ENCODE peak calls at places on chromosomes 5 and 9, in four cellular contexts. D is activated T-helper 1 cell treated with anti-CD3 and anti-CD28 coated beads, Interleukin-12 subunit alpha, Interleukin-12 subunit beta, Interleukin-2, Interleukin-4 antibody, amounts not matched to agents 30 ng/mL and 10 ng/mL and 1 ng/mL, durations not matched to agents 14 hours and 24 hours and 36 hours; I is NCI-H526 treated with DMSO at 0.1 percent for 48 hours; A is HCEC 1CT. E is an unnamed sample.

GRCh38 chr5:61624966-61625681 is 293.1 kb downstream of the ZSWIM6 start:
- DNase-seq in D (no peak), I (no peak), A (no peak), E (peak)

GRCh38 chr5:6399978-6400910 is 21.9 kb upstream of the MED10 start:
- DNase-seq in A (peak), I (no peak), D (no peak), E (no peak)

GRCh38 chr9:114779352-114779845 is 26.4 kb downstream of the TNFSF15 start:
- DNase-seq in D (no peak), I (no peak), A (no peak), E (no peak)

GRCh38 chr5:174301848-174302625 is 256.5 kb downstream of the NSG2 start:
- DNase-seq in I (no peak), A (no peak), D (no peak), E (no peak)

GRCh38 chr9:76592105-76593010 is 133.4 kb downstream of the GCNT1 start:
- DNase-seq in I (no peak), A (no peak), D (no peak), E (peak)

GRCh38 chr9:102106446-102106845 is 368.0 kb upstream of the GRIN3A start:
- DNase-seq in D (no peak), A (no peak), I (no peak), E (no peak)

GRCh38 chr5:171585981-171586380 is 166.5 kb downstream of the FGF18 start:
- DNase-seq in I (no peak), D (no peak), A (no peak), E (no peak)

GRCh38 chr9:98247826-98248657 is 7.4 kb downstream of the TBC1D2 start:
- DNase-seq in I (no peak), A (peak), D (no peak), E (no peak)

GRCh38 chr5:122154910-122155309 is 25.6 kb downstream of the ZNF474 start:
- DNase-seq in D (no peak), I (no peak), A (peak), E (no peak)

GRCh38 chr5:125634242-125634835 is 788.9 kb upstream of the GRAMD2B start:
- DNase-seq in D (no peak), I (no peak), A (peak), E (peak)

GRCh38 chr5:128714551-128714950 is 176.5 kb upstream of the FBN2 start:
- DNase-seq in D (no peak), I (no peak), A (no peak), E (no peak)

GRCh38 chr5:127508644-127509373 is 8.6 kb upstream of the PRRC1 start:
- DNase-seq in I (no peak), D (no peak), A (no peak), E (no peak)

GRCh38 chr9:85269811-85270210 is 471.9 kb downstream of the AGTPBP1 start:
- DNase-seq in I (no peak), A (no peak), D (no peak), E (no peak)

GRCh38 chr9:131728546-131728910 is 11.3 kb downstream of the RAPGEF1 start:
- DNase-seq in I (no peak), A (no peak), D (no peak), E (no peak)

E was measured in left kidney.